ENCODE peak calls at places on chromosomes 11 and 22, in ten cellular contexts. S is IMR-90, H is adrenal gland, I is A549, A is endothelial cell of umbilical vein, G is H54, W is breast epithelium, E is ovary, Y is right lobe of liver, Q is transverse colon. O is an unnamed sample.

GRCh38 chr11:123246749-123247497 is 51.9 kb upstream of the CLMP start:
- DNase-seq in S (peak), H (peak), I (peak), A (peak), G (peak), W (peak), E (peak), Y (peak), Q (peak), O (peak)

GRCh38 chr11:14012836-14013235 is 50.3 kb downstream of the SPON1 start:
- DNase-seq in S (peak), H (no peak), I (no peak), A (no peak), G (peak), W (no peak), E (no peak), Y (no peak), Q (no peak), O (no peak)

GRCh38 chr22:31036671-31037550 is 44.2 kb upstream of the SMTN start:
- DNase-seq in S (peak), H (no peak), I (no peak), A (no peak), G (peak), W (no peak), E (peak), Y (no peak), Q (peak), O (no peak)

GRCh38 chr11:102436546-102436945 is 16.0 kb downstream of the TMEM123 start:
- DNase-seq in S (peak), H (no peak), I (no peak), A (no peak), G (no peak), W (no peak), E (no peak), Y (no peak), Q (no peak), O (no peak)

GRCh38 chr11:83124631-83125424 is 32.1 kb upstream of the PCF11 start:
- DNase-seq in S (no peak), H (no peak), I (no peak), A (no peak), G (no peak), W (no peak), E (no peak), Y (no peak), Q (no peak), O (no peak)

GRCh38 chr22:50205781-50206569 is 5.2 kb downstream of the SELENOO start:
- DNase-seq in S (no peak), H (no peak), I (no peak), A (no peak), G (no peak), W (no peak), E (no peak), Y (peak), Q (no peak), O (no peak)

GRCh38 chr11:2267306-2267861 is 3.0 kb downstream of the ASCL2 start:
- DNase-seq in S (no peak), H (no peak), I (no peak), A (no peak), G (no peak), W (peak), E (no peak), Y (peak), Q (no peak), O (no peak)

GRCh38 chr22:36371920-36372319 is 15.8 kb downstream of the MYH9 start:
- DNase-seq in S (peak), H (no peak), I (no peak), A (peak), G (no peak), W (no peak), E (no peak), Y (no peak), Q (no peak), O (no peak)

GRCh38 chr11:128324531-128325141 is 262.7 kb downstream of the ETS1 start:
- DNase-seq in S (no peak), H (no peak), I (no peak), A (no peak), G (no peak), W (no peak), E (no peak), Y (no peak), Q (peak), O (no peak)

GRCh38 chr22:20624161-20624616 is 116.8 kb downstream of the MED15 start:
- DNase-seq in S (peak), H (no peak), I (no peak), A (no peak), G (no peak), W (no peak), E (no peak), Y (no peak), Q (no peak), O (no peak)

GRCh38 chr22:47190276-47190956 is 428.0 kb downstream of the TBC1D22A start:
- DNase-seq in S (no peak), H (no peak), I (no peak), A (no peak), G (no peak), W (peak), E (peak), Y (peak), Q (no peak), O (peak)

GRCh38 chr22:37784829-37785495 is 22.8 kb upstream of the GCAT start:
- DNase-seq in S (no peak), H (no peak), I (no peak), A (no peak), G (no peak), W (peak), E (no peak), Y (no peak), Q (peak), O (peak)

GRCh38 chr11:10558288-10558687 is 10.2 kb downstream of the LYVE1 start:
- DNase-seq in S (no peak), H (no peak), I (no peak), A (no peak), G (no peak), W (no peak), E (no peak), Y (no peak), Q (no peak), O (no peak)

GRCh38 chr11:117833401-117833891 is 8.9 kb upstream of the FXYD2 start:
- DNase-seq in S (no peak), H (peak), I (no peak), A (no peak), G (no peak), W (peak), E (peak), Y (peak), Q (peak), O (peak)

GRCh38 chr22:37979782-37980181 is 4.6 kb downstream of the SOX10 start:
- DNase-seq in S (no peak), H (no peak), I (no peak), A (no peak), G (no peak), W (no peak), E (no peak), Y (no peak), Q (no peak), O (no peak)

GRCh38 chr11:18046116-18046777 is at the start of gene TPH1:
- DNase-seq in S (peak), H (peak), I (no peak), A (no peak), G (no peak), W (peak), E (peak), Y (peak), Q (peak), O (peak)

GRCh38 chr11:17691550-17691949 is 27.8 kb upstream of the MYOD1 start:
- DNase-seq in S (no peak), H (no peak), I (no peak), A (no peak), G (no peak), W (no peak), E (no peak), Y (no peak), Q (no peak), O (no peak)

GRCh38 chr11:106789406-106789805 is 228.9 kb downstream of the GUCY1A2 start:
- DNase-seq in S (no peak), H (no peak), I (no peak), A (no peak), G (no peak), W (no peak), E (no peak), Y (no peak), Q (no peak), O (no peak)

GRCh38 chr11:69841859-69842698 is 22.9 kb upstream of the FGF3 start:
- DNase-seq in S (peak), H (no peak), I (no peak), A (no peak), G (no peak), W (no peak), E (no peak), Y (no peak), Q (no peak), O (no peak)

GRCh38 chr11:64356498-64357411 is 2.2 kb upstream of the RPS6KA4 start:
- DNase-seq in S (no peak), H (no peak), I (peak), A (peak), G (peak), W (no peak), E (no peak), Y (no peak), Q (no peak), O (peak)
- TF ChIP-seq POLR2A in S (no peak), H (no peak), I (no peak), A (no peak), G (no peak), W (no peak), E (no peak), Y (no peak), Q (no peak), O (no peak)

GRCh38 chr22:45534339-45535192 is 31.9 kb downstream of the FBLN1 start:
- DNase-seq in S (peak), H (no peak), I (no peak), A (no peak), G (no peak), W (no peak), E (peak), Y (no peak), Q (no peak), O (no peak)

GRCh38 chr22:45540122-45540521 is 37.4 kb downstream of the FBLN1 start:
- DNase-seq in S (no peak), H (no peak), I (no peak), A (no peak), G (no peak), W (no peak), E (no peak), Y (no peak), Q (no peak), O (no peak)

GRCh38 chr22:45538284-45538683 is 35.6 kb downstream of the FBLN1 start:
- DNase-seq in S (no peak), H (no peak), I (no peak), A (no peak), G (no peak), W (no peak), E (no peak), Y (no peak), Q (no peak), O (no peak)

GRCh38 chr22:45535400-45535799 is 32.7 kb downstream of the FBLN1 start:
- DNase-seq in S (no peak), H (no peak), I (no peak), A (no peak), G (no peak), W (no peak), E (no peak), Y (no peak), Q (no peak), O (no peak)

GRCh38 chr22:45537734-45538181 is 35.1 kb downstream of the FBLN1 start:
- DNase-seq in S (peak), H (no peak), I (no peak), A (no peak), G (peak), W (peak), E (peak), Y (no peak), Q (peak), O (peak)
- TF ChIP-seq POLR2A in S (no peak), H (no peak), I (no peak), A (no peak), G (no peak), W (no peak), E (no peak), Y (no peak), Q (no peak), O (no peak)

GRCh38 chr22:41285441-41285819 is 557 bp downstream of the RANGAP1 start:
- DNase-seq in S (peak), H (peak), I (no peak), A (peak), G (peak), W (no peak), E (peak), Y (peak), Q (peak), O (peak)

GRCh38 chr22:41288245-41288946 is 2.4 kb upstream of the RANGAP1 start:
- DNase-seq in S (peak), H (peak), I (peak), A (peak), G (no peak), W (no peak), E (no peak), Y (no peak), Q (peak), O (peak)

GRCh38 chr22:41284465-41284864 is 1.5 kb downstream of the RANGAP1 start:
- DNase-seq in S (no peak), H (no peak), I (no peak), A (no peak), G (no peak), W (no peak), E (no peak), Y (no peak), Q (no peak), O (no peak)

GRCh38 chr22:41286639-41287091 is 678 bp upstream of the RANGAP1 start:
- DNase-seq in S (peak), H (peak), I (no peak), A (no peak), G (no peak), W (no peak), E (peak), Y (no peak), Q (no peak), O (no peak)

DNA sequence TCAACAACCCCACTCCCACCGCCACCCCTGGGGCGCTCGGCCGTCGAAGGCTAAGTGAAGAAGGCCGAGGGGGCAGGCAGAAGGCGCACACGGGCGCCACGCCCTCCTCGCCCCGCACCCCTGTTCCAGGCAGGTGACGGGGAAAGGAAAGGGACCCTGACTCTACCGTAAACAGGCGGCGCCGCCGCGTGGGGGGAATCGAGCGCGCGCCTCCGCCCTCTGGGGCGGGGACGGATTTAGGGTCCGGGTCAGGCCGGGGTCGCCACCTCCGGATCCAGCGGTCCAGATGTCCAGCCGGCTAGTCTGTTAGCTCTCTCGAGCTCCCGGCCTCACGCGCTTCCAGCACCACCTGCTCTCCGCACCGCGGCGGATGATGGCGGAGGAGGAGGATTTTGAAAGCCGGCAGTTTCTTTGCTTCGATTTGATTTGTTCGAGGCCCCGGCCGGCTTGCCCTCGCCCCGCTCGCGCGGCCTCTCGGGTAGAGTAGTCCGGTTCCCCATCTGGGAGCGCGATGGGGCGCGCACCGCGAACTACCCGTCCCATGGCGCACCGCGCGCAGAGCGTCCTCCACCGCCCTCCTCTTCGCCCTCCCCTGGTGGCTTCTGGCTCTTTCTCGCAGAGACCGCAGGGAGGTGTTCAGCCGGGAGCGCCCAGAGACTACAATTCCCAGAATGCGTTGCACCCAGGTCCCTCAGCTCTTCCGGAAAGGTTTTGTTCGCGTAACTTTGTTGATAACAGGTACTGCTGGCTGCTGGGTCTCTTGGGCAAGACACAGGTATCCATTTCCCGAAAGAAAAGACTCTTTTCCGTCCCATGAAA is at the start of gene RANGAP1:
- DNase-seq in S (peak), H (peak), I (peak), A (peak), G (peak), W (peak), E (peak), Y (peak), Q (peak), O (peak)
- TF ChIP-seq POLR2A in S (peak), H (peak), I (peak), A (peak), G (peak), W (peak), E (peak), Y (peak), Q (peak), O (no peak)

GRCh38 chr11:65419460-65419772 is 3.2 kb upstream of the NEAT1 start:
- DNase-seq in S (no peak), H (no peak), I (no peak), A (no peak), G (no peak), W (no peak), E (peak), Y (peak), Q (peak), O (no peak)

GRCh38 chr11:65421204-65422103 is 1.1 kb upstream of the NEAT1 start:
- DNase-seq in S (peak), H (peak), I (peak), A (peak), G (peak), W (peak), E (peak), Y (peak), Q (peak), O (peak)

GRCh38 chr11:65420506-65421203 is 1.9 kb upstream of the NEAT1 start:
- DNase-seq in S (no peak), H (no peak), I (no peak), A (no peak), G (no peak), W (no peak), E (peak), Y (peak), Q (peak), O (peak)

GRCh38 chr11:65418681-65419459 is 3.7 kb upstream of the NEAT1 start:
- DNase-seq in S (peak), H (peak), I (peak), A (peak), G (peak), W (peak), E (peak), Y (peak), Q (peak), O (peak)

DNA sequence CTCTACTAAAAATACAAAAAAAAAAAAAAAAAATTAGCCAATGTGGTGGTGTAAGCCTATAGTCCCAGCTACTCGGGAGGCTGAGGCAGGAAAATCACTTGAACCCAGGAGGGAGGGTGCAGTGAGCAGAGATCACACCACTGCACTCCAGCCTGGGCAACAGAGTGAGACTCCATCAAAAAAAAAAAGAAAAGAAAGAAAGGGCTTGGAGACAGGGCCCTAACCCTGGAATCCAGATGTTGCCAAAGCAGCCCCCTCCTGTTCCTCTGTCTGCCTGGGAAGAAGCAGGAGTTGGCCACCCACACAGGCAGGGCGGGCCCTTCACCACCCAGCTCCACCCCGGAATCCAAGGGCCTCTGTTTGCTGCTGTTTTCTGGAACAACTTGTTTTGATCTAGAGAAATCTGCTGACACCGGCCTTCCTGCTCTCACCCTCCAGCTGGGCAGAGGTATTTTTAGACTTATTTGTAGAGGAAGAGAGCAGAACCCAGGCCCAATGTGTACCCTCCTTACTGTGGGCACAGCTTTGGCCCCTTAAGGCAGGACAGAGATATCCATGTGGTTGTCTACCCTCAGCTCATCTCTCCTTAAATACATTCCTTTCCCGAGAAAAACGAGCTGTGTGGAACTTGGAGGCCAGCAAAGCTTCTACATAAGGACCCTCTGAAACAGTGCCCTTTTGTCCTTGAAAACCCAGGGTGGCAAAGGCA is 2.7 kb upstream of the NEAT1 start:
- DNase-seq in S (peak), H (peak), I (no peak), A (peak), G (peak), W (peak), E (peak), Y (peak), Q (peak), O (peak)
- TF ChIP-seq POLR2A in S (peak), H (no peak), I (no peak), A (peak), G (no peak), W (no peak), E (peak), Y (peak), Q (peak), O (peak)